ENCODE peak calls at places on chromosomes 7 and 10, in six cellular contexts. S is PC-3, O is GM23338, E is GM23248, Z is PC-9, T is MM.1S. W is an unnamed sample.

GRCh38 chr10:123038782-123039631 is 30.2 kb downstream of the ACADSB start:
- DNase-seq in E (no peak), O (no peak), S (no peak), T (no peak), Z (no peak), W (peak; percentile 7)

GRCh38 chr7:26182706-26183105 is 17.8 kb downstream of the HNRNPA2B1 start:
- DNase-seq in O (no peak), E (no peak), Z (no peak), T (no peak), S (no peak), W (no peak)

GRCh38 chr10:116408716-116409115 is 18.9 kb upstream of the PNLIPRP3 start:
- DNase-seq in T (no peak), E (no peak), S (no peak), Z (no peak), O (peak; percentile 27), W (peak; percentile 6)

GRCh38 chr7:119377-120163 is 72.8 kb upstream of the FAM20C start:
- DNase-seq in S (no peak), O (no peak), Z (no peak), T (no peak), E (no peak), W (peak; percentile 41)

GRCh38 chr7:36299882-36300341 is 89.8 kb upstream of the ANLN start:
- DNase-seq in E (no peak), O (no peak), S (no peak), Z (no peak), T (no peak), W (no peak)

GRCh38 chr7:158114056-158114850 is 473.4 kb downstream of the PTPRN2 start:
- DNase-seq in Z (no peak), S (no peak), E (no peak), T (no peak), O (no peak), W (no peak)

GRCh38 chr7:151131284-151131621 is 36.2 kb downstream of the GBX1 start:
- DNase-seq in Z (no peak), T (no peak), O (no peak), E (no peak), S (no peak), W (no peak)

GRCh38 chr7:50330701-50331100 is 26.2 kb downstream of the IKZF1 start:
- DNase-seq in T (no peak), O (no peak), S (no peak), E (no peak), Z (no peak), W (no peak)

GRCh38 chr10:132898391-132899053 is 43.8 kb downstream of the CFAP46 start:
- DNase-seq in S (no peak), E (no peak), O (no peak), T (no peak), Z (no peak), W (no peak)

GRCh38 chr7:116327751-116328150 is 117.4 kb downstream of the TES start:
- DNase-seq in O (no peak), Z (no peak), T (no peak), S (peak; percentile 37), E (peak; percentile 70), W (no peak)

GRCh38 chr10:93954726-93955363 is 38.9 kb upstream of the PLCE1 start:
- DNase-seq in T (no peak), O (no peak), S (peak; percentile 76), Z (no peak), E (peak; percentile 73), W (no peak)

GRCh38 chr10:86283466-86284287 is 82.9 kb downstream of the GRID1 start:
- DNase-seq in S (no peak), Z (no peak), E (no peak), O (no peak), T (no peak), W (no peak)
- H3F3A ChIP-seq in S (no peaks in the 10 kb centered on the region), Z (no peaks in the 10 kb centered on the region), E (no peaks in the 10 kb centered on the region), O (no peaks in the 10 kb centered on the region), T (no peaks in the 10 kb centered on the region), W (no peaks in the 10 kb centered on the region)

GRCh38 chr7:69620650-69621049 is 22.4 kb downstream of the AUTS2 start:
- DNase-seq in E (no peak), T (no peak), S (no peak), O (no peak), Z (no peak), W (no peak)
- H3K4me2 ChIP-seq in E (no peak overlapping the region), T (no peak overlapping the region), S (no peak overlapping the region), O (no peak overlapping the region), Z (no peak overlapping the region), W (peak overlapping the region; percentile 34)

GRCh38 chr10:129962558-129963075 is 1.5 kb downstream of the EBF3 start:
- DNase-seq in Z (no peak), E (no peak), T (no peak), O (no peak), S (no peak), W (no peak)
- TF ChIP-seq EZH2 in Z (no peak), E (no peak), T (no peak), O (peak; percentile 75), S (no peak), W (peak; percentile 98)

GRCh38 chr7:130899638-130900401 is 165.8 kb upstream of the KLF14 start:
- DNase-seq in S (peak; percentile 32), Z (no peak), T (no peak), E (peak; percentile 23), O (no peak), W (no peak)

GRCh38 chr7:130900471-130901076 is 166.6 kb upstream of the KLF14 start:
- DNase-seq in T (no peak), S (peak; percentile 31), E (peak; percentile 19), O (no peak), Z (no peak), W (no peak)

GRCh38 chr7:130897515-130898419 is 163.8 kb upstream of the KLF14 start:
- DNase-seq in E (peak; percentile 47), O (no peak), Z (peak; percentile 76), S (peak; percentile 35), T (no peak), W (no peak)

GRCh38 chr7:130896898-130897514 is 163.0 kb upstream of the KLF14 start:
- DNase-seq in S (peak; percentile 71), T (peak; percentile 44), Z (peak; percentile 66), O (peak; percentile 86), E (peak; percentile 92), W (peak; percentile 85)

GRCh38 chr7:130899071-130899451 is 165.1 kb upstream of the KLF14 start:
- DNase-seq in Z (no peak), O (no peak), T (no peak), E (no peak), S (peak; percentile 14), W (no peak)
- H3F3A ChIP-seq in Z (peaks cover 100% of the 10 kb centered on the region), O (no peaks in the 10 kb centered on the region), T (no peaks in the 10 kb centered on the region), E (peaks cover 98% of the 10 kb centered on the region), S (peaks cover 63% of the 10 kb centered on the region), W (peaks cover 10% of the 10 kb centered on the region)

GRCh38 chr10:77357611-77358010 is 280.0 kb downstream of the KCNMA1 start:
- DNase-seq in O (no peak), Z (no peak), S (peak; percentile 88), E (peak; percentile 88), T (no peak), W (no peak)
- H3K4me2 ChIP-seq in O (no peak overlapping the region), Z (no peak overlapping the region), S (peak overlapping the region; percentile 14), E (peak overlapping the region; percentile 39), T (no peak overlapping the region), W (no peak overlapping the region)

GRCh38 chr10:89838002-89838615 is 136.7 kb downstream of the KIF20B start:
- DNase-seq in S (no peak), Z (no peak), E (peak; percentile 3), O (peak; percentile 21), T (no peak), W (no peak)

GRCh38 chr10:89836840-89837172 is 135.4 kb downstream of the KIF20B start:
- DNase-seq in S (no peak), T (no peak), Z (no peak), E (no peak), O (no peak), W (no peak)

GRCh38 chr10:89837173-89838001 is 136.0 kb downstream of the KIF20B start:
- DNase-seq in O (peak; percentile 48), T (peak; percentile 34), Z (peak; percentile 11), S (peak; percentile 1), E (peak; percentile 43), W (no peak)
- TF ChIP-seq EZH2 in O (no peak), T (no peak), Z (no peak), S (no peak), E (peak; percentile 26), W (no peak)

GRCh38 chr10:61901829-61902447 is 439 bp downstream of the ARID5B start:
- DNase-seq in T (peak; percentile 44), S (no peak), O (peak; percentile 64), Z (peak; percentile 28), E (peak; percentile 72), W (peak; percentile 64)

GRCh38 chr10:61900829-61901783 is at the start of gene ARID5B:
- DNase-seq in E (peak; percentile 83), T (peak; percentile 72), Z (peak; percentile 48), S (peak; percentile 94), O (peak; percentile 84), W (peak; percentile 79)

GRCh38 chr10:61903184-61903990 is 1.9 kb downstream of the ARID5B start:
- DNase-seq in Z (peak; percentile 42), E (peak; percentile 66), T (peak; percentile 82), O (peak; percentile 79), S (peak; percentile 78), W (peak; percentile 71)

GRCh38 chr10:61903991-61904350 is 2.5 kb downstream of the ARID5B start:
- DNase-seq in O (no peak), T (no peak), Z (no peak), E (peak; percentile 54), S (peak; percentile 97), W (no peak)

GRCh38 chr10:61902448-61903183 is 1.1 kb downstream of the ARID5B start:
- DNase-seq in E (peak; percentile 77), T (peak; percentile 72), S (peak; percentile 95), O (peak; percentile 64), Z (peak; percentile 52), W (peak; percentile 65)
- H3F3A ChIP-seq in E (peaks cover 52% of the 10 kb centered on the region), T (peaks cover 72% of the 10 kb centered on the region), S (peaks cover 19% of the 10 kb centered on the region), O (no peaks in the 10 kb centered on the region), Z (peaks cover 56% of the 10 kb centered on the region), W (peaks cover 23% of the 10 kb centered on the region)